ENCODE peak calls at places on chromosomes 7 and 10, in four cellular contexts. One of them, this sample, is unnamed.

GRCh38 chr7:75772081-75773077 is at the start of gene CCL26:
- DNase-seq in heart left ventricle: peak
- DNase-seq in upper lobe of left lung: no peak
- DNase-seq in GM12891: no peak
- DNase-seq in this sample: peak

GRCh38 chr10:589961-590680 is 99.3 kb downstream of the DIP2C start:
- DNase-seq in heart left ventricle: no peak
- DNase-seq in upper lobe of left lung: no peak
- DNase-seq in GM12891: no peak
- DNase-seq in this sample: no peak

GRCh38 chr7:1849351-1849951 is 179.4 kb downstream of the ELFN1 start:
- DNase-seq in heart left ventricle: peak
- DNase-seq in upper lobe of left lung: peak
- DNase-seq in GM12891: no peak
- DNase-seq in this sample: peak

GRCh38 chr10:102738692-102739121 is 5.0 kb upstream of the WBP1L start:
- DNase-seq in heart left ventricle: no peak
- DNase-seq in upper lobe of left lung: no peak
- DNase-seq in GM12891: no peak
- DNase-seq in this sample: no peak

GRCh38 chr10:77041636-77042258 is 595.9 kb downstream of the KCNMA1 start:
- DNase-seq in heart left ventricle: no peak
- DNase-seq in upper lobe of left lung: no peak
- DNase-seq in GM12891: no peak
- DNase-seq in this sample: no peak

GRCh38 chr7:42574693-42575084 is 337.2 kb downstream of the C7orf25 start:
- DNase-seq in heart left ventricle: no peak
- DNase-seq in upper lobe of left lung: no peak
- DNase-seq in GM12891: no peak
- DNase-seq in this sample: no peak

GRCh38 chr10:133090101-133090500 is 2.4 kb downstream of the ADGRA1 start:
- DNase-seq in heart left ventricle: no peak
- DNase-seq in upper lobe of left lung: peak
- DNase-seq in GM12891: no peak
- DNase-seq in this sample: no peak

GRCh38 chr10:79088176-79088575 is 19.4 kb downstream of the ZMIZ1 start:
- DNase-seq in heart left ventricle: peak
- DNase-seq in upper lobe of left lung: no peak
- DNase-seq in GM12891: no peak
- DNase-seq in this sample: no peak

GRCh38 chr7:116776610-116777289 is 85.6 kb upstream of the CAPZA2 start:
- DNase-seq in heart left ventricle: no peak
- DNase-seq in upper lobe of left lung: no peak
- DNase-seq in GM12891: no peak
- DNase-seq in this sample: no peak

GRCh38 chr10:121553861-121554264 is 44.4 kb downstream of the FGFR2 start:
- DNase-seq in heart left ventricle: no peak
- DNase-seq in upper lobe of left lung: no peak
- DNase-seq in GM12891: no peak
- DNase-seq in this sample: no peak

GRCh38 chr10:12445701-12446334 is 96.5 kb downstream of the CAMK1D start:
- DNase-seq in heart left ventricle: no peak
- DNase-seq in upper lobe of left lung: no peak
- DNase-seq in GM12891: no peak
- DNase-seq in this sample: no peak

GRCh38 chr10:126945351-126946035 is 40.3 kb downstream of the DOCK1 start:
- DNase-seq in heart left ventricle: no peak
- DNase-seq in upper lobe of left lung: no peak
- DNase-seq in GM12891: no peak
- DNase-seq in this sample: no peak

GRCh38 chr7:65216469-65216868 is 157.2 kb upstream of the ZNF92 start:
- DNase-seq in heart left ventricle: peak
- DNase-seq in upper lobe of left lung: no peak
- DNase-seq in GM12891: no peak
- DNase-seq in this sample: no peak

GRCh38 chr10:46245381-46245900 is 41.4 kb upstream of the ANTXRL start:
- DNase-seq in heart left ventricle: no peak
- DNase-seq in upper lobe of left lung: no peak
- DNase-seq in GM12891: no peak
- DNase-seq in this sample: no peak

GRCh38 chr10:8778713-8779112 is 724.2 kb downstream of the GATA3 start:
- DNase-seq in heart left ventricle: no peak
- DNase-seq in upper lobe of left lung: no peak
- DNase-seq in GM12891: no peak
- DNase-seq in this sample: no peak

GRCh38 chr10:62710182-62710581 is 94.3 kb upstream of the ADO start:
- DNase-seq in heart left ventricle: no peak
- DNase-seq in upper lobe of left lung: no peak
- DNase-seq in GM12891: no peak
- DNase-seq in this sample: no peak

GRCh38 chr7:147483634-147484292 is 1106.8 kb upstream of the C7orf33 start:
- DNase-seq in heart left ventricle: no peak
- DNase-seq in upper lobe of left lung: no peak
- DNase-seq in GM12891: no peak
- DNase-seq in this sample: no peak

GRCh38 chr10:79403441-79404230 is 41.8 kb downstream of the ZCCHC24 start:
- DNase-seq in heart left ventricle: peak
- DNase-seq in upper lobe of left lung: peak
- DNase-seq in GM12891: no peak
- DNase-seq in this sample: peak

GRCh38 chr10:95229724-95230627 is 35.9 kb downstream of the ACSM6 start:
- DNase-seq in heart left ventricle: no peak
- DNase-seq in upper lobe of left lung: no peak
- DNase-seq in GM12891: no peak
- DNase-seq in this sample: no peak

GRCh38 chr7:101768280-101768679 is 49.1 kb upstream of the CUX1 start:
- DNase-seq in heart left ventricle: no peak
- DNase-seq in upper lobe of left lung: no peak
- DNase-seq in GM12891: no peak
- DNase-seq in this sample: no peak

GRCh38 chr10:102604379-102604960 is 39.8 kb upstream of the TRIM8 start:
- DNase-seq in heart left ventricle: no peak
- DNase-seq in upper lobe of left lung: no peak
- DNase-seq in GM12891: no peak
- DNase-seq in this sample: peak

GRCh38 chr7:32223721-32224120 is 153.5 kb upstream of the PDE1C start:
- DNase-seq in heart left ventricle: no peak
- DNase-seq in upper lobe of left lung: no peak
- DNase-seq in GM12891: no peak
- DNase-seq in this sample: no peak

GRCh38 chr10:59179027-59179426 is 2.6 kb downstream of the PHYHIPL start:
- DNase-seq in heart left ventricle: no peak
- DNase-seq in upper lobe of left lung: no peak
- DNase-seq in GM12891: no peak
- DNase-seq in this sample: no peak

GRCh38 chr7:121745856-121746255 is 127.1 kb upstream of the PTPRZ1 start:
- DNase-seq in heart left ventricle: no peak
- DNase-seq in upper lobe of left lung: no peak
- DNase-seq in GM12891: no peak
- DNase-seq in this sample: no peak

GRCh38 chr10:132204781-132205473 is 18.2 kb downstream of the DPYSL4 start:
- DNase-seq in heart left ventricle: peak
- DNase-seq in upper lobe of left lung: peak
- DNase-seq in GM12891: no peak
- DNase-seq in this sample: no peak

GRCh38 chr10:91923371-91924211 is at the start of gene BTAF1:
- DNase-seq in heart left ventricle: peak
- DNase-seq in upper lobe of left lung: peak
- DNase-seq in GM12891: peak
- DNase-seq in this sample: peak
- TF ChIP-seq POLR2A in heart left ventricle: peak
- TF ChIP-seq POLR2A in upper lobe of left lung: no peak
- TF ChIP-seq POLR2A in GM12891: peak
- TF ChIP-seq POLR2A in this sample: peak

GRCh38 chr7:10779465-10780399 is 193.9 kb upstream of the PHF14 start:
- DNase-seq in heart left ventricle: no peak
- DNase-seq in upper lobe of left lung: peak
- DNase-seq in GM12891: no peak
- DNase-seq in this sample: no peak
- TF ChIP-seq POLR2A in heart left ventricle: no peak
- TF ChIP-seq POLR2A in upper lobe of left lung: no peak
- TF ChIP-seq POLR2A in GM12891: no peak
- TF ChIP-seq POLR2A in this sample: no peak

DNA sequence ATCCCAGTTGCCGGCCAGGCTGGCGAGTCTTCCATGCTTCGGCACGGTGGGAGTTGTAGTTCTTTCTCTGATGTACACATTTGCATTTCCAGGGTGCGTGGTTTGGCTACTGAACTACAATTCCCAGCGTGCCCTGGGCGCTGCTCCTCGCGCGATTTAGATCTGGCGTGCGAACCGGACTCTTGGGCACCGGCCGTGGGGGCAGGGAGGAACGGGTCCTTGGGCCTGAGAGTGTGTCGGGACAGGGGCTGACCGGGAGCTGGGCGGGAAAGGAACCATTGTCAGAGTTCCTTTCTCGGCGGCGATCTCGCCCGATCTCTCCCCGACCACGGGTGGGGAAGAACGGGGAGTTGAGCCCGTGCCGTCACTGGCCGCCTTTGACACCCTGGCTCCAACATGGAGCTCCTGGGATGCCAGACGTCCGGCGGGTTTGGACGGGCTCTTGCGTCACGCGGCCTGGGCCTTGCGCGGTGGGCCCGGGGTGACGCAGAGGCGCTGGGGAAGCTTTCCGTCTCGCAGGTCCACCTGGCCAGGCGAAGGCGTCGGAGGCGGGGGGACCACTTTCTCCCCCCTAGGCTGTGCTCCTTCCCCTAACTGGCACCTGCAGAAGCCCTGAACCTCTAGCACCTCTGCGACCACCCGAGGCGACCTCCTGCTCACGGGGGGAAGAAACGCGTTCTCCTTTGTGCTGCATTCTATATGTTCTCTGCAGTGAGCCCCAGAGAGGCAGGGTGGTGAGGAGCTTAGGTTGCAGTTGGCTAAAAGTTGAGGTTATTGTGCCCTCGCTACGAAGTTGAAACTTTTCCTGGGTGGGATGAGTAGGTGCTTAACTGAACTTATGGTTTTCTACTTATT is 774 bp downstream of the IFRD1 start:
- DNase-seq in heart left ventricle: peak
- DNase-seq in upper lobe of left lung: peak
- DNase-seq in GM12891: peak
- DNase-seq in this sample: peak
- TF ChIP-seq POLR2A in heart left ventricle: no peak
- TF ChIP-seq POLR2A in upper lobe of left lung: no peak
- TF ChIP-seq POLR2A in GM12891: peak
- TF ChIP-seq POLR2A in this sample: peak

DNA sequence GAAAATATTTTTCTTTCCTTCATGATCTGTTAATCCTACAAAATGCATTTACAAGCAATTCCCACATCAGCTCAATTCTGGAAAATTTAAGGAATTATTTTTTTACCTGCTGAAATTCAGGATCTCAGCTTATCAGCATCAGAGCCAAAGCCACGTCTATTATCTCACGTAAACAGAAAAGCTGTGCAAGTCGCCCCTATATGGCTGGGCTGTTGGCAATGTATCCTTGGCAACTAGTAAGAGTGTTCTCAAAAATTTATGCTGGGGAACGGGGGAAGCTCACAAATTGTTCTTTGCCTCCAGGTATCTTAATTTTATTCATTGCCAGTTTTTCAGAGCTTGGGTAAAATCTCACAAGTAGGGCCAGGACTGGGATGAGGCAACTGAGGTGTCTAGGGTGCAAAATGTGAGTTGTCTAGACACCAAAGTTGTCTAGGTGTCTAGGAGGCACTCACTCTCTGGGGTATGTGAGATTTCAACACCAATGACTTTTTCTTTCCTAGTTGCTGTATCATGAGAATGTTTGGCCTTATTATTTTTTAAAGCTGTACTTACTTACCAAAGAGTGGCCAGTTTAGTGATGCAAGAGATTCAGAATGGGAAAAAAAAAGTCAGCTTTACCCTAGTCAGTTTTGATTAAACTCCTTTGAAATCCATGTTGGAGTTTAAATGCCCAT is 5.1 kb downstream of the GSTO2 start:
- DNase-seq in heart left ventricle: no peak
- DNase-seq in upper lobe of left lung: no peak
- DNase-seq in GM12891: no peak
- DNase-seq in this sample: no peak
- TF ChIP-seq POLR2A in heart left ventricle: no peak
- TF ChIP-seq POLR2A in upper lobe of left lung: no peak
- TF ChIP-seq POLR2A in GM12891: no peak
- TF ChIP-seq POLR2A in this sample: no peak

GRCh38 chr10:5040781-5041470 is 37.3 kb upstream of the AKR1C2 start:
- DNase-seq in heart left ventricle: no peak
- DNase-seq in upper lobe of left lung: no peak
- DNase-seq in GM12891: no peak
- DNase-seq in this sample: no peak

GRCh38 chr10:5040010-5040635 is 36.5 kb upstream of the AKR1C2 start:
- DNase-seq in heart left ventricle: no peak
- DNase-seq in upper lobe of left lung: no peak
- DNase-seq in GM12891: no peak
- DNase-seq in this sample: no peak

GRCh38 chr10:5043716-5044115 is 40.1 kb upstream of the AKR1C2 start:
- DNase-seq in heart left ventricle: no peak
- DNase-seq in upper lobe of left lung: no peak
- DNase-seq in GM12891: no peak
- DNase-seq in this sample: no peak

GRCh38 chr10:5042922-5043321 is 39.3 kb upstream of the AKR1C2 start:
- DNase-seq in heart left ventricle: no peak
- DNase-seq in upper lobe of left lung: no peak
- DNase-seq in GM12891: no peak
- DNase-seq in this sample: no peak

GRCh38 chr10:5041471-5042023 is 37.9 kb upstream of the AKR1C2 start:
- DNase-seq in heart left ventricle: no peak
- DNase-seq in upper lobe of left lung: no peak
- DNase-seq in GM12891: no peak
- DNase-seq in this sample: no peak
- TF ChIP-seq POLR2A in heart left ventricle: no peak
- TF ChIP-seq POLR2A in upper lobe of left lung: no peak
- TF ChIP-seq POLR2A in GM12891: no peak
- TF ChIP-seq POLR2A in this sample: no peak

GRCh38 chr7:97872025-97872669 is at the start of gene ASNS:
- DNase-seq in heart left ventricle: peak
- DNase-seq in upper lobe of left lung: peak
- DNase-seq in GM12891: peak
- DNase-seq in this sample: peak
- TF ChIP-seq POLR2A in heart left ventricle: no peak
- TF ChIP-seq POLR2A in upper lobe of left lung: no peak
- TF ChIP-seq POLR2A in GM12891: peak
- TF ChIP-seq POLR2A in this sample: peak

DNA sequence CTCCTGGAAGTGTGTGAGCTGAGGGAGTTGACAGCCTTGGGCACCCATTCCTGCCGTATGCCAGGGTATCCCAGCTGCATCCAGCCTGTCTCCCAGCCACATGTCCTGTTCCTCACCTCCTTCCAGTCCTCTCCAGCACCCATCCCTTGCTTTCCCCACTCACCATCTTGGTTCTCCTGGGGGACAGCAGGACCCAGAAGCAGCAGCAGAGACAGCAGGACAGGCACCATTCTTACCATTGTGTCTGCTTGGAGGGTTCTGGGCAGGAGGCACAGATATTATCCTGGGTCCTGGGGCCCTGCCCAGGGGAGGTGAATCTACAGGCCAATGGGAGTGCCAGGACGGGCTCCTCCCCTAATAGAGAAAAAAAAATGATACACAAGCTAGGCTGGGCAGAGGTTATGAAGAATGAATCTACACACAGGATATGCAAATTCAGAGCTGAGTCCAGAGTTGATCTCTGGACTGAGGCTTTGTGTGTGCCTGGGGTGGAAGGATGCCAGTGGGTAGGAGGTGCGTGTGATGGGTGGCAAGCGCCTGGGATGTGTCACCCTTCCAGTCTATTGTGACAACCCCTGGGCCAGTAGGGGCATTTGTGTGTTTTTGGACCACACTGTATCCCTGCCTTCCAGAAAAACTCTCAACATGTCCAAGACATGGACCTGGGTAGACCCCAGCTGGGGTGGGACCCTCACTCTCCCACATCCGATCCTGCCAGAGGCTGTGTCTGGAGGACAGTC is at the start of gene AZGP1:
- DNase-seq in heart left ventricle: peak
- DNase-seq in upper lobe of left lung: no peak
- DNase-seq in GM12891: no peak
- DNase-seq in this sample: no peak
- TF ChIP-seq POLR2A in heart left ventricle: no peak
- TF ChIP-seq POLR2A in upper lobe of left lung: no peak
- TF ChIP-seq POLR2A in GM12891: no peak
- TF ChIP-seq POLR2A in this sample: no peak

This sample was measured in sigmoid colon.